ENCODE peak calls at places on chromosomes 7 and 10, in nine cellular contexts. E is transverse colon, L is HCT116, A is ovary, Q is lower leg skin, K is tibial nerve, N is sigmoid colon, O is upper lobe of left lung, S is H1. M is an unnamed sample.

GRCh38 chr10:35821339-35821911 is 179.3 kb upstream of the FZD8 start:
- DNase-seq in E (no peak), O (no peak), S (no peak), K (no peak), N (no peak), L (no peak), A (no peak), Q (no peak), M (no peak)

GRCh38 chr7:9937944-9938631 is 1035.6 kb upstream of the PHF14 start:
- DNase-seq in A (no peak), L (no peak), N (no peak), S (no peak), Q (no peak), K (no peak), E (no peak), O (no peak), M (no peak)

GRCh38 chr10:80289451-80290287 is at the start of gene MAT1A:
- DNase-seq in N (no peak), O (no peak), E (peak), L (peak), A (no peak), K (no peak), S (no peak), Q (no peak), M (peak)

GRCh38 chr10:65787571-65787970 is 1138.3 kb upstream of the LRRTM3 start:
- DNase-seq in N (no peak), A (no peak), K (no peak), Q (no peak), O (no peak), L (no peak), E (no peak), S (no peak), M (no peak)

GRCh38 chr10:397321-398068 is 262.2 kb downstream of the ZMYND11 start:
- DNase-seq in Q (peak), A (no peak), L (no peak), S (no peak), N (no peak), O (peak), E (no peak), K (no peak), M (no peak)

GRCh38 chr10:76922666-76923065 is 714.9 kb downstream of the KCNMA1 start:
- DNase-seq in L (no peak), N (no peak), A (no peak), O (no peak), S (no peak), K (no peak), Q (no peak), E (no peak), M (no peak)

GRCh38 chr7:16606704-16607103 is 38.9 kb downstream of the ANKMY2 start:
- DNase-seq in L (no peak), E (no peak), S (no peak), A (no peak), K (no peak), Q (no peak), N (no peak), O (no peak), M (no peak)

GRCh38 chr7:8015095-8015745 is 46.6 kb downstream of the GLCCI1 start:
- DNase-seq in Q (no peak), K (no peak), N (no peak), A (no peak), E (no peak), O (no peak), S (no peak), L (no peak), M (no peak)

GRCh38 chr7:33986951-33987948 is 81.9 kb downstream of the BMPER start:
- DNase-seq in O (no peak), Q (no peak), S (no peak), N (no peak), A (no peak), K (no peak), L (peak), E (no peak), M (no peak)

GRCh38 chr10:73967544-73967943 is 30.4 kb upstream of the VCL start:
- DNase-seq in K (no peak), A (no peak), N (no peak), E (no peak), O (no peak), S (no peak), L (no peak), Q (peak), M (no peak)

GRCh38 chr10:1155791-1156615 is 99.8 kb downstream of the WDR37 start:
- DNase-seq in N (peak), S (peak), O (peak), E (no peak), Q (peak), L (no peak), A (no peak), K (no peak), M (no peak)

GRCh38 chr7:84614821-84615506 is 420.4 kb upstream of the SEMA3A start:
- DNase-seq in O (no peak), L (peak), K (no peak), S (no peak), E (no peak), Q (no peak), A (no peak), N (no peak), M (no peak)

GRCh38 chr7:103799298-103799697 is 190.2 kb downstream of the RELN start:
- DNase-seq in Q (no peak), K (no peak), S (no peak), E (no peak), N (no peak), A (no peak), L (no peak), O (no peak), M (no peak)

GRCh38 chr10:55398463-55398862 is 597.4 kb upstream of the PCDH15 start:
- DNase-seq in Q (no peak), S (no peak), A (no peak), N (no peak), K (no peak), O (no peak), L (no peak), E (no peak), M (no peak)

GRCh38 chr7:92808006-92808405 is 28.4 kb downstream of the CDK6 start:
- DNase-seq in O (no peak), K (no peak), Q (no peak), L (no peak), A (no peak), N (no peak), E (no peak), S (no peak), M (no peak)

GRCh38 chr10:86899128-86899527 is 58.3 kb downstream of the MMRN2 start:
- DNase-seq in S (peak), E (no peak), Q (no peak), O (no peak), L (no peak), N (no peak), K (no peak), A (no peak), M (no peak)

GRCh38 chr7:114922652-114923402 is 933 bp downstream of the MDFIC start:
- DNase-seq in A (peak), Q (peak), N (peak), E (peak), K (peak), L (no peak), S (peak), O (peak), M (peak)

GRCh38 chr7:103712991-103713778 is 267.2 kb upstream of the SLC26A5 start:
- DNase-seq in A (no peak), Q (no peak), N (no peak), E (no peak), S (no peak), L (no peak), K (no peak), O (no peak), M (no peak)

GRCh38 chr7:17301491-17302101 is 3.1 kb downstream of the AHR start:
- DNase-seq in E (peak), Q (no peak), S (no peak), K (peak), N (peak), O (no peak), A (no peak), L (no peak), M (no peak)

GRCh38 chr10:77673086-77673485 is 35.5 kb upstream of the KCNMA1 start:
- DNase-seq in N (no peak), A (no peak), Q (no peak), E (no peak), L (no peak), S (peak), K (no peak), O (no peak), M (no peak)

GRCh38 chr7:150744041-150744656 is 6.9 kb downstream of the GIMAP5 start:
- DNase-seq in A (no peak), Q (no peak), E (no peak), N (no peak), K (no peak), S (no peak), L (no peak), O (no peak), M (no peak)

GRCh38 chr10:104350146-104350635 is 3.4 kb upstream of the CFAP58 start:
- DNase-seq in A (peak), Q (no peak), L (peak), K (no peak), E (no peak), S (no peak), N (no peak), O (no peak), M (no peak)

GRCh38 chr10:90571876-90572275 is 286.0 kb downstream of the HTR7 start:
- DNase-seq in N (no peak), L (no peak), S (no peak), O (no peak), K (no peak), Q (no peak), A (no peak), E (no peak), M (no peak)

GRCh38 chr7:18703743-18704142 is 208.2 kb downstream of the HDAC9 start:
- DNase-seq in Q (no peak), N (no peak), E (no peak), A (no peak), O (no peak), L (no peak), S (no peak), K (no peak), M (no peak)

GRCh38 chr10:71217266-71218045 is 5.1 kb downstream of the UNC5B start:
- DNase-seq in K (no peak), A (peak), O (peak), N (no peak), E (no peak), L (no peak), Q (peak), S (no peak), M (no peak)

GRCh38 chr10:15368456-15368855 is 2.6 kb downstream of the FAM171A1 start:
- DNase-seq in O (no peak), N (no peak), E (no peak), L (no peak), Q (no peak), S (no peak), A (no peak), K (no peak), M (no peak)

GRCh38 chr10:14156101-14156500 is 174.6 kb downstream of the FRMD4A start:
- DNase-seq in N (no peak), O (no peak), Q (no peak), L (no peak), E (no peak), S (no peak), K (no peak), A (no peak), M (no peak)

GRCh38 chr10:44427479-44427878 is 42.6 kb upstream of the CXCL12 start:
- DNase-seq in O (no peak), L (no peak), K (no peak), N (no peak), S (no peak), E (no peak), Q (peak), A (no peak), M (no peak)

GRCh38 chr7:92057375-92057774 is 76.9 kb downstream of the CYP51A1 start:
- DNase-seq in O (no peak), Q (no peak), E (peak), L (no peak), A (no peak), K (no peak), N (no peak), S (no peak), M (no peak)

DNA sequence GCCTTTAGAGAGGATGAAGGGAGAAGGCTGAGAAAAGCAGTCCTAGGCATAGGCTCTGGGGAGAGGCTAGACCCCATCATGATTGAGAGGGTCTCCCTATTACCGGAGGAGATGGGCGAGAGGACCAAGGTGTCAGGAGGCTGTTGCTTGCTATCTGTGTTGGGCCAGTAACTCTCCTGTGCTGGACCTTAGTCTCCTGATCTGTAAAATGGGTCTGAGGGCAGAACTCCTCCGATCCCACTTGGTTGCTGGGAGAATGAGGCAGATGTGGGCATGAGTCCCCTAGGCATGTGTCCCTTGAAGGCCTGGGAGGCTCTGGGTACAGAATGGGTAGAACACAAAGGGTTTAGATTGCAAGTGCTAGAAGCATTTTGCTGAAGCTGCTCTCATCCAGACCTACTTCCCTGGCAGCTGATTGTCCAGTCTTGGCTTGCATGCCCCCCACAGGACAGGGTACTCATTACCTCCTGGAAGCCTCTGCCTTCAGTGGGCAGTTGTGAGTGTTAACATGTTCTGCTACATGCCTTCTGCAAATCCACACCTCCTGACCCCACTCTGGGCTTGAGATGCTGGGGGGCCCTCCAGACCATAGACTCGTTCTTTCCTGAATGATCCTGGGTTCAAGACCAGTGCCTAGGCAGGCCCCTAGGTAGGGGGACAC is 4.4 kb downstream of the ZMIZ1 start:
- DNase-seq in K (no peak), S (no peak), E (no peak), Q (no peak), O (no peak), A (no peak), L (no peak), N (no peak), M (no peak)
- TF ChIP-seq CTCF in K (no peak), S (no peak), E (no peak), Q (no peak), O (no peak), A (no peak), L (no peak), N (no peak), M (no peak)

GRCh38 chr7:137987011-137987334 is 14.9 kb downstream of the CREB3L2 start:
- DNase-seq in Q (no peak), L (no peak), S (no peak), O (peak), N (no peak), E (no peak), A (no peak), K (no peak), M (no peak)
- H3K4me3 ChIP-seq in Q (no peak), L (no peak), S (no peak), O (no peak), N (no peak), E (no peak), A (no peak), K (no peak), M (no peak)

GRCh38 chr7:100887955-100888481 is 1.5 kb downstream of the UFSP1 start:
- DNase-seq in E (no peak), K (no peak), L (no peak), O (no peak), S (no peak), Q (no peak), A (no peak), N (no peak), M (no peak)

GRCh38 chr7:100888529-100888987 is 957 bp downstream of the UFSP1 start:
- DNase-seq in O (no peak), Q (no peak), N (no peak), L (no peak), A (no peak), S (no peak), E (no peak), K (no peak), M (no peak)

GRCh38 chr7:100886936-100887185 is 2.7 kb downstream of the UFSP1 start:
- DNase-seq in K (no peak), N (no peak), Q (no peak), S (no peak), O (peak), A (no peak), E (no peak), L (no peak), M (no peak)

GRCh38 chr7:100886142-100886935 is 3.2 kb downstream of the UFSP1 start:
- DNase-seq in E (no peak), Q (no peak), S (no peak), L (no peak), O (no peak), N (no peak), K (no peak), A (no peak), M (no peak)

GRCh38 chr7:100887186-100887954 is 2.1 kb downstream of the UFSP1 start:
- DNase-seq in N (no peak), Q (no peak), E (peak), S (no peak), K (no peak), O (no peak), A (no peak), L (no peak), M (no peak)
- TF ChIP-seq POLR2A in N (no peak), Q (no peak), E (no peak), S (no peak), K (no peak), O (no peak), A (no peak), L (no peak), M (no peak)

DNA sequence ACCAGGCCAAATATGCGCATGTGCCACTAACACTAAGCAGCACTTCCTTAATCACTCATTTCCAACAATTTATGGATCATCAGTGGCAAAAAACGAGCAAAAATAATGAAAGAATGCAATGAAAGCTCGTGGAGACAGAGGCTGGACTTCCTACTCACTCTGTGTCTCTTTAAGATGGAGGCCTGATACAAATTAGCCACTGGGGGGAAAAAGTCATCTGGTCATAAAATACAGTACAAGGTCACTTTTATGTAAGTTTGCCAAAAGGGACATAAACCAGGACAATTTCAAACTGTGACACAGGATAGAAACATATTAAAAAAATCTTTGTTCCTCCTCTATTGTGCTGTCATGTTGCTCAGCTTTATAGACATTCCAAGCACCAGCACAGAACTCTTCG is 101.7 kb downstream of the LMBR1 start:
- DNase-seq in K (no peak), L (no peak), S (no peak), Q (no peak), O (no peak), N (no peak), A (no peak), E (no peak), M (no peak)
- TF ChIP-seq CTCF in K (no peak), L (no peak), S (no peak), Q (no peak), O (no peak), N (no peak), A (no peak), E (no peak), M (no peak)

GRCh38 chr7:48091506-48092433 is 2.7 kb downstream of the UPP1 start:
- DNase-seq in L (no peak), O (no peak), Q (no peak), K (no peak), S (peak), A (no peak), N (no peak), E (no peak), M (no peak)
- H3K4me3 ChIP-seq in L (no peak), O (no peak), Q (no peak), K (no peak), S (peak), A (no peak), N (no peak), E (no peak), M (no peak)

GRCh38 chr7:90613088-90613498 is 17.0 kb downstream of the CDK14 start:
- DNase-seq in A (no peak), Q (no peak), S (no peak), O (no peak), K (no peak), E (no peak), L (no peak), N (no peak), M (no peak)
- TF ChIP-seq POLR2A in A (no peak), Q (no peak), S (no peak), O (no peak), K (no peak), E (no peak), L (no peak), N (no peak), M (no peak)

GRCh38 chr7:47990592-47990991 is 11.2 kb upstream of the HUS1 start:
- DNase-seq in A (no peak), E (no peak), Q (no peak), N (no peak), O (no peak), K (no peak), S (no peak), L (no peak), M (no peak)

GRCh38 chr7:47988496-47989386 is 9.3 kb upstream of the HUS1 start:
- DNase-seq in A (no peak), E (no peak), Q (no peak), S (no peak), O (no peak), L (no peak), N (no peak), K (no peak), M (no peak)

GRCh38 chr7:47992446-47992845 is 13.0 kb upstream of the HUS1 start:
- DNase-seq in E (no peak), K (no peak), L (no peak), O (no peak), N (no peak), S (no peak), A (no peak), Q (no peak), M (no peak)

GRCh38 chr7:47991270-47991669 is 11.9 kb upstream of the HUS1 start:
- DNase-seq in O (no peak), Q (no peak), K (no peak), A (no peak), L (no peak), N (no peak), S (no peak), E (no peak), M (no peak)

GRCh38 chr7:47991741-47992311 is 12.4 kb upstream of the HUS1 start:
- DNase-seq in O (peak), A (peak), K (peak), Q (peak), L (no peak), S (peak), N (peak), E (peak), M (peak)
- TF ChIP-seq CTCF in O (peak), A (no peak), K (peak), Q (no peak), L (peak), S (peak), N (no peak), E (peak), M (no peak)

DNA sequence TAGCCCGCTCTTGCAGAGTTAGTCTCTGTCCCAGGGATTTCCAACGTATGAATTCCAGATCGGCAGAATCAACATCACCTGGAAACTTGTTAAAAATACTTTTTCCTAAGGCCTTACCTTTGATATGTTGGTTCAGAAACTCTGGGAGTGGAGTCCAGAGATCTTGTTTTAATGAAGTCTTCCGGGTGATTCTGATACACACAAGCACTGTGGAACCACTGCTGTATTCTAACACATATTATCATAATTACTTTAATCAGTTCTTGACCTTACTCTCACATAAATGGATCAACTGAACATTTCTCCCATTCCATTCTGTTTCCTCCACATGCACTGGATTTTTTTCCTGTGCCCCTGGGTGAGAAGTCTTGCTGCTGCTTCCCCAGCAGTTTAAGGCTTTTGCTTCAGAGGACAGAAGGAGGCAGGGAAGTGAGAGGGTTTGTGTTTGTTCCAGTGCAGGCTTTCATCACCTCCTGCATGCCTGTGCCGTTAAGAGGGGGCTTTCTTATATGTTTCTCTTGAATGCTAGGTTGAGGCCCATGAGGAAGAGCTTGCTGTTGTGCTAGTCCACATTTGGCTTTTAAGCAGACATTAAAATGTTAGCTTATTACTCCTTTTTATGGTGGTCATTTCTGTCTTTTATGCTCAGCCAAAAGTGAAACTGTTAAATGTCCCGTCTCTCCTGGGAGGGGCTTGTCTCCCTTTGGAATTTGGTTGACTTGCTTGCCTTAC is 32.4 kb downstream of the CCSER2 start:
- DNase-seq in A (no peak), N (no peak), L (no peak), K (no peak), Q (no peak), E (no peak), O (no peak), S (no peak), M (no peak)
- H3K4me3 ChIP-seq in A (peak), N (peak), L (no peak), K (peak), Q (no peak), E (peak), O (peak), S (no peak), M (peak)

M was measured in breast epithelium.